ENCODE peak calls at places on chromosomes 4 and X, in nine cellular contexts. One of them, this sample, is unnamed.

GRCh38 chr4:7050481-7051143 is 7.4 kb downstream of the TADA2B start:
- DNase-seq in right atrium auricular region: no peak
- DNase-seq in right lobe of liver: peak; percentile 83
- DNase-seq in AG04450: no peak
- DNase-seq in uterus: peak; percentile 48
- DNase-seq in tibial nerve: no peak
- DNase-seq in H9: no peak
- DNase-seq in esophagus muscularis mucosa: no peak
- DNase-seq in CD8-positive, alpha-beta memory T cell: no peak
- DNase-seq in this sample: no peak

GRCh38 chrX:148874621-148875020 is 374.2 kb downstream of the AFF2 start:
- DNase-seq in H9: no peak
- DNase-seq in esophagus muscularis mucosa: no peak
- DNase-seq in CD8-positive, alpha-beta memory T cell: no peak
- DNase-seq in right atrium auricular region: no peak
- DNase-seq in tibial nerve: no peak
- DNase-seq in right lobe of liver: no peak
- DNase-seq in uterus: no peak
- DNase-seq in AG04450: peak; percentile 13
- DNase-seq in this sample: no peak

GRCh38 chr4:112130903-112131302 is 14.4 kb upstream of the FAM241A start:
- DNase-seq in AG04450: no peak
- DNase-seq in tibial nerve: no peak
- DNase-seq in H9: peak; percentile 35
- DNase-seq in uterus: no peak
- DNase-seq in right atrium auricular region: no peak
- DNase-seq in CD8-positive, alpha-beta memory T cell: no peak
- DNase-seq in right lobe of liver: no peak
- DNase-seq in esophagus muscularis mucosa: no peak
- DNase-seq in this sample: no peak

GRCh38 chrX:70852294-70852693 is 56.2 kb downstream of the TEX11 start:
- DNase-seq in right lobe of liver: no peak
- DNase-seq in right atrium auricular region: no peak
- DNase-seq in AG04450: no peak
- DNase-seq in CD8-positive, alpha-beta memory T cell: no peak
- DNase-seq in tibial nerve: no peak
- DNase-seq in H9: no peak
- DNase-seq in uterus: no peak
- DNase-seq in esophagus muscularis mucosa: no peak
- DNase-seq in this sample: no peak

GRCh38 chrX:70436380-70436779 is 8.3 kb upstream of the DLG3 start:
- DNase-seq in CD8-positive, alpha-beta memory T cell: no peak
- DNase-seq in right lobe of liver: no peak
- DNase-seq in right atrium auricular region: no peak
- DNase-seq in tibial nerve: no peak
- DNase-seq in uterus: no peak
- DNase-seq in H9: peak; percentile 72
- DNase-seq in AG04450: no peak
- DNase-seq in esophagus muscularis mucosa: no peak
- DNase-seq in this sample: no peak

GRCh38 chr4:186739802-186740434 is 16.3 kb upstream of the FAT1 start:
- DNase-seq in tibial nerve: no peak
- DNase-seq in right lobe of liver: no peak
- DNase-seq in uterus: no peak
- DNase-seq in H9: no peak
- DNase-seq in right atrium auricular region: no peak
- DNase-seq in esophagus muscularis mucosa: no peak
- DNase-seq in CD8-positive, alpha-beta memory T cell: no peak
- DNase-seq in AG04450: no peak
- DNase-seq in this sample: no peak

GRCh38 chr4:76637704-76638361 is 202.8 kb downstream of the SHROOM3 start:
- DNase-seq in right lobe of liver: no peak
- DNase-seq in uterus: no peak
- DNase-seq in right atrium auricular region: no peak
- DNase-seq in tibial nerve: no peak
- DNase-seq in esophagus muscularis mucosa: no peak
- DNase-seq in H9: no peak
- DNase-seq in CD8-positive, alpha-beta memory T cell: no peak
- DNase-seq in AG04450: no peak
- DNase-seq in this sample: no peak

GRCh38 chrX:67721321-67721720 is 177.5 kb downstream of the AR start:
- DNase-seq in CD8-positive, alpha-beta memory T cell: no peak
- DNase-seq in uterus: no peak
- DNase-seq in tibial nerve: no peak
- DNase-seq in AG04450: no peak
- DNase-seq in right lobe of liver: no peak
- DNase-seq in right atrium auricular region: no peak
- DNase-seq in H9: no peak
- DNase-seq in esophagus muscularis mucosa: no peak
- DNase-seq in this sample: no peak

GRCh38 chr4:86825511-86825910 is 23.7 kb downstream of the SLC10A6 start:
- DNase-seq in uterus: no peak
- DNase-seq in esophagus muscularis mucosa: no peak
- DNase-seq in tibial nerve: no peak
- DNase-seq in H9: no peak
- DNase-seq in CD8-positive, alpha-beta memory T cell: no peak
- DNase-seq in right atrium auricular region: no peak
- DNase-seq in AG04450: no peak
- DNase-seq in right lobe of liver: no peak
- DNase-seq in this sample: no peak

GRCh38 chr4:34850426-34850825 is 1393.9 kb downstream of the ARAP2 start:
- DNase-seq in CD8-positive, alpha-beta memory T cell: no peak
- DNase-seq in right lobe of liver: no peak
- DNase-seq in H9: no peak
- DNase-seq in esophagus muscularis mucosa: no peak
- DNase-seq in tibial nerve: no peak
- DNase-seq in uterus: no peak
- DNase-seq in AG04450: no peak
- DNase-seq in right atrium auricular region: no peak
- DNase-seq in this sample: no peak

GRCh38 chr4:152735302-152735917 is 44.1 kb downstream of the TIGD4 start:
- DNase-seq in tibial nerve: no peak
- DNase-seq in H9: no peak
- DNase-seq in uterus: no peak
- DNase-seq in CD8-positive, alpha-beta memory T cell: no peak
- DNase-seq in AG04450: no peak
- DNase-seq in right lobe of liver: no peak
- DNase-seq in esophagus muscularis mucosa: no peak
- DNase-seq in right atrium auricular region: no peak
- DNase-seq in this sample: no peak

GRCh38 chrX:17544831-17545230 is 169.8 kb downstream of the NHS start:
- DNase-seq in uterus: no peak
- DNase-seq in right lobe of liver: no peak
- DNase-seq in AG04450: no peak
- DNase-seq in CD8-positive, alpha-beta memory T cell: no peak
- DNase-seq in H9: no peak
- DNase-seq in esophagus muscularis mucosa: no peak
- DNase-seq in tibial nerve: no peak
- DNase-seq in right atrium auricular region: no peak
- DNase-seq in this sample: no peak

GRCh38 chr4:79295076-79295475 is 30.8 kb downstream of the NAA11 start:
- DNase-seq in tibial nerve: no peak
- DNase-seq in esophagus muscularis mucosa: no peak
- DNase-seq in right atrium auricular region: no peak
- DNase-seq in H9: no peak
- DNase-seq in AG04450: no peak
- DNase-seq in CD8-positive, alpha-beta memory T cell: no peak
- DNase-seq in uterus: no peak
- DNase-seq in right lobe of liver: no peak
- DNase-seq in this sample: no peak

GRCh38 chr4:186541801-186542200 is 13.6 kb downstream of the MTNR1A start:
- DNase-seq in esophagus muscularis mucosa: no peak
- DNase-seq in AG04450: no peak
- DNase-seq in right atrium auricular region: no peak
- DNase-seq in H9: no peak
- DNase-seq in uterus: no peak
- DNase-seq in right lobe of liver: no peak
- DNase-seq in CD8-positive, alpha-beta memory T cell: no peak
- DNase-seq in tibial nerve: no peak
- DNase-seq in this sample: no peak

GRCh38 chr4:186109245-186109644 is 4.7 kb downstream of the FAM149A start:
- DNase-seq in uterus: no peak
- DNase-seq in tibial nerve: no peak
- DNase-seq in AG04450: no peak
- DNase-seq in right lobe of liver: no peak
- DNase-seq in H9: no peak
- DNase-seq in right atrium auricular region: no peak
- DNase-seq in CD8-positive, alpha-beta memory T cell: no peak
- DNase-seq in esophagus muscularis mucosa: no peak
- DNase-seq in this sample: no peak

GRCh38 chrX:28177202-28177601 is 196.0 kb upstream of the DCAF8L1 start:
- DNase-seq in H9: peak; percentile 73
- DNase-seq in tibial nerve: no peak
- DNase-seq in CD8-positive, alpha-beta memory T cell: no peak
- DNase-seq in uterus: no peak
- DNase-seq in esophagus muscularis mucosa: no peak
- DNase-seq in AG04450: no peak
- DNase-seq in right lobe of liver: no peak
- DNase-seq in right atrium auricular region: no peak
- DNase-seq in this sample: no peak

GRCh38 chr4:133856736-133857355 is 344.7 kb downstream of the PABPC4L start:
- DNase-seq in right atrium auricular region: no peak
- DNase-seq in tibial nerve: no peak
- DNase-seq in H9: no peak
- DNase-seq in AG04450: no peak
- DNase-seq in esophagus muscularis mucosa: no peak
- DNase-seq in uterus: no peak
- DNase-seq in right lobe of liver: no peak
- DNase-seq in CD8-positive, alpha-beta memory T cell: no peak
- DNase-seq in this sample: no peak

GRCh38 chr4:8240211-8241041 is 29.1 kb upstream of the HTRA3 start:
- DNase-seq in esophagus muscularis mucosa: no peak
- DNase-seq in right lobe of liver: peak; percentile 41
- DNase-seq in uterus: no peak
- DNase-seq in tibial nerve: no peak
- DNase-seq in AG04450: no peak
- DNase-seq in right atrium auricular region: no peak
- DNase-seq in H9: no peak
- DNase-seq in CD8-positive, alpha-beta memory T cell: no peak
- DNase-seq in this sample: no peak

GRCh38 chrX:75655627-75656026 is 129.4 kb downstream of the MAGEE2 start:
- DNase-seq in H9: no peak
- DNase-seq in right atrium auricular region: no peak
- DNase-seq in right lobe of liver: no peak
- DNase-seq in tibial nerve: no peak
- DNase-seq in uterus: no peak
- DNase-seq in CD8-positive, alpha-beta memory T cell: no peak
- DNase-seq in AG04450: no peak
- DNase-seq in esophagus muscularis mucosa: no peak
- DNase-seq in this sample: no peak
- H3K9me3 ChIP-seq in H9: peaks cover 44% of the 10 kb centered on the region
- H3K9me3 ChIP-seq in right atrium auricular region: no peaks in the 10 kb centered on the region
- H3K9me3 ChIP-seq in right lobe of liver: no peaks in the 10 kb centered on the region
- H3K9me3 ChIP-seq in tibial nerve: no peaks in the 10 kb centered on the region
- H3K9me3 ChIP-seq in uterus: no peaks in the 10 kb centered on the region
- H3K9me3 ChIP-seq in CD8-positive, alpha-beta memory T cell: no peaks in the 10 kb centered on the region
- H3K9me3 ChIP-seq in AG04450: no peaks in the 10 kb centered on the region
- H3K9me3 ChIP-seq in esophagus muscularis mucosa: no peaks in the 10 kb centered on the region
- H3K9me3 ChIP-seq in this sample: no peaks in the 10 kb centered on the region

GRCh38 chr4:118751634-118752293 is 66.6 kb downstream of the METTL14 start:
- DNase-seq in AG04450: no peak
- DNase-seq in esophagus muscularis mucosa: no peak
- DNase-seq in right atrium auricular region: no peak
- DNase-seq in uterus: no peak
- DNase-seq in H9: no peak
- DNase-seq in CD8-positive, alpha-beta memory T cell: no peak
- DNase-seq in right lobe of liver: no peak
- DNase-seq in tibial nerve: no peak
- DNase-seq in this sample: no peak
- H3K9me3 ChIP-seq in AG04450: no peaks in the 10 kb centered on the region
- H3K9me3 ChIP-seq in esophagus muscularis mucosa: no peaks in the 10 kb centered on the region
- H3K9me3 ChIP-seq in right atrium auricular region: no peaks in the 10 kb centered on the region
- H3K9me3 ChIP-seq in uterus: no peaks in the 10 kb centered on the region
- H3K9me3 ChIP-seq in H9: no peaks in the 10 kb centered on the region
- H3K9me3 ChIP-seq in CD8-positive, alpha-beta memory T cell: no peaks in the 10 kb centered on the region
- H3K9me3 ChIP-seq in right lobe of liver: no peaks in the 10 kb centered on the region
- H3K9me3 ChIP-seq in tibial nerve: no peaks in the 10 kb centered on the region
- H3K9me3 ChIP-seq in this sample: no peaks in the 10 kb centered on the region

GRCh38 chrX:52424658-52425057 is 55.8 kb downstream of the XAGE2 start:
- DNase-seq in right lobe of liver: no peak
- DNase-seq in esophagus muscularis mucosa: no peak
- DNase-seq in uterus: no peak
- DNase-seq in H9: no peak
- DNase-seq in AG04450: no peak
- DNase-seq in CD8-positive, alpha-beta memory T cell: no peak
- DNase-seq in tibial nerve: no peak
- DNase-seq in right atrium auricular region: no peak
- DNase-seq in this sample: no peak

GRCh38 chrX:52425710-52426245 is 57.0 kb downstream of the XAGE2 start:
- DNase-seq in esophagus muscularis mucosa: no peak
- DNase-seq in right lobe of liver: no peak
- DNase-seq in H9: no peak
- DNase-seq in CD8-positive, alpha-beta memory T cell: no peak
- DNase-seq in uterus: no peak
- DNase-seq in AG04450: no peak
- DNase-seq in tibial nerve: no peak
- DNase-seq in right atrium auricular region: no peak
- DNase-seq in this sample: no peak

GRCh38 chrX:52420824-52421443 is 52.1 kb downstream of the XAGE2 start:
- DNase-seq in H9: no peak
- DNase-seq in right atrium auricular region: no peak
- DNase-seq in right lobe of liver: no peak
- DNase-seq in uterus: no peak
- DNase-seq in AG04450: no peak
- DNase-seq in tibial nerve: no peak
- DNase-seq in CD8-positive, alpha-beta memory T cell: no peak
- DNase-seq in esophagus muscularis mucosa: no peak
- DNase-seq in this sample: no peak

GRCh38 chrX:52422884-52423283 is 54.1 kb downstream of the XAGE2 start:
- DNase-seq in uterus: no peak
- DNase-seq in AG04450: peak; percentile 16
- DNase-seq in H9: no peak
- DNase-seq in esophagus muscularis mucosa: no peak
- DNase-seq in tibial nerve: no peak
- DNase-seq in right lobe of liver: no peak
- DNase-seq in CD8-positive, alpha-beta memory T cell: no peak
- DNase-seq in right atrium auricular region: no peak
- DNase-seq in this sample: no peak

GRCh38 chrX:52426810-52427209 is 58.0 kb downstream of the XAGE2 start:
- DNase-seq in H9: no peak
- DNase-seq in right lobe of liver: no peak
- DNase-seq in right atrium auricular region: no peak
- DNase-seq in esophagus muscularis mucosa: no peak
- DNase-seq in CD8-positive, alpha-beta memory T cell: no peak
- DNase-seq in AG04450: no peak
- DNase-seq in tibial nerve: no peak
- DNase-seq in uterus: no peak
- DNase-seq in this sample: no peak
- H3K9me3 ChIP-seq in H9: peaks cover 25% of the 10 kb centered on the region
- H3K9me3 ChIP-seq in right lobe of liver: no peaks in the 10 kb centered on the region
- H3K9me3 ChIP-seq in right atrium auricular region: no peaks in the 10 kb centered on the region
- H3K9me3 ChIP-seq in esophagus muscularis mucosa: no peaks in the 10 kb centered on the region
- H3K9me3 ChIP-seq in CD8-positive, alpha-beta memory T cell: no peaks in the 10 kb centered on the region
- H3K9me3 ChIP-seq in AG04450: no peaks in the 10 kb centered on the region
- H3K9me3 ChIP-seq in tibial nerve: no peaks in the 10 kb centered on the region
- H3K9me3 ChIP-seq in uterus: no peaks in the 10 kb centered on the region
- H3K9me3 ChIP-seq in this sample: no peaks in the 10 kb centered on the region

DNA sequence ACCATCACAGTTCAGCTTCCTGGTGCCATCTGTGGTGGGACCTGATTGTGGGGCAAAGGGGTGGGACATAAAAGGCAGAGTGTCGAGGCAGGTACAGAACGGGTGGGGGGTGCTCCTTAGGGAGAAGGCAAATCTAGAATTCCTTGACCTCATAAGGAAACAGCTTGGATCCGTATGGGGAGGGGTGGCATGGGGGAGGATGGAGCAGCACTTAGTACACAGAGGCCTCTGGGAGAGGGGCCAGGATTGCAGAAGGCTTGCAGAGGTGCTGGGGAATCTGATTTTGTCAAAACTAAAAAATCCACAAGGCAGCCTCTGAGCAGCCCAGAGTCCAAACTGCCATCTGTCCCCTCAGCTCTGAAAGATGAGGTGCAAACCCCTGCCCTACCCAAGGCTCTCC is 2.3 kb upstream of the EMD start:
- DNase-seq in CD8-positive, alpha-beta memory T cell: no peak
- DNase-seq in esophagus muscularis mucosa: no peak
- DNase-seq in right lobe of liver: no peak
- DNase-seq in H9: no peak
- DNase-seq in tibial nerve: no peak
- DNase-seq in AG04450: no peak
- DNase-seq in uterus: peak; percentile 90
- DNase-seq in right atrium auricular region: no peak
- DNase-seq in this sample: no peak
- H3K9me3 ChIP-seq in CD8-positive, alpha-beta memory T cell: no peaks in the 10 kb centered on the region
- H3K9me3 ChIP-seq in esophagus muscularis mucosa: no peaks in the 10 kb centered on the region
- H3K9me3 ChIP-seq in right lobe of liver: no peaks in the 10 kb centered on the region
- H3K9me3 ChIP-seq in H9: no peaks in the 10 kb centered on the region
- H3K9me3 ChIP-seq in tibial nerve: no peaks in the 10 kb centered on the region
- H3K9me3 ChIP-seq in AG04450: no peaks in the 10 kb centered on the region
- H3K9me3 ChIP-seq in uterus: no peaks in the 10 kb centered on the region
- H3K9me3 ChIP-seq in right atrium auricular region: no peaks in the 10 kb centered on the region
- H3K9me3 ChIP-seq in this sample: no peaks in the 10 kb centered on the region